ENCODE peak calls at places on chromosomes 16 and 17, in nine cellular contexts. N is brain microvascular endothelial cell; E is IMR-90; K is K562; I is right atrium auricular region; H is uterus; P is PC-3; O is CD4-positive, alpha-beta T cell; Y is AG04450. T is an unnamed sample. For H3K27me3, the result is how much of the 10 kb centered on the place peaks cover.

GRCh38 chr17:73952498-73953205 is 250.8 kb upstream of the RPL38 start:
- DNase-seq in I (no peak), N (no peak), E (no peak), P (no peak), Y (no peak), K (peak), O (no peak), H (no peak), T (peak)

GRCh38 chr17:77235370-77236080 is 94.8 kb downstream of the SEC14L1 start:
- DNase-seq in N (peak), I (peak), O (no peak), H (no peak), P (no peak), Y (peak), K (no peak), E (peak), T (no peak)

GRCh38 chr17:36778458-36778857 is 158.8 kb upstream of the LHX1 start:
- DNase-seq in E (no peak), H (no peak), I (no peak), K (no peak), N (no peak), O (no peak), P (no peak), Y (no peak), T (no peak)

GRCh38 chr16:1273816-1274215 is 17.9 kb downstream of the TPSD1 start:
- DNase-seq in K (no peak), P (no peak), O (no peak), N (no peak), H (no peak), E (no peak), I (no peak), Y (no peak), T (no peak)

GRCh38 chr17:7706631-7707354 is 1.8 kb downstream of the EFNB3 start:
- DNase-seq in O (no peak), H (no peak), N (no peak), E (no peak), Y (no peak), K (no peak), I (no peak), P (no peak), T (no peak)

GRCh38 chr16:85353839-85354622 is 241.8 kb upstream of the CIBAR2 start:
- DNase-seq in I (no peak), K (no peak), P (peak), N (no peak), H (no peak), Y (no peak), E (no peak), O (no peak), T (no peak)

GRCh38 chr17:65171753-65172152 is 34.6 kb downstream of the RGS9 start:
- DNase-seq in P (no peak), N (no peak), K (peak), O (no peak), I (no peak), E (no peak), Y (no peak), H (no peak), T (no peak)

GRCh38 chr16:8489580-8489979 is 100.7 kb downstream of the TMEM114 start:
- DNase-seq in K (no peak), N (no peak), H (no peak), I (no peak), P (no peak), O (no peak), Y (no peak), E (no peak), T (no peak)

GRCh38 chr17:48181653-48182052 is 74.1 kb downstream of the SNX11 start:
- DNase-seq in O (no peak), H (no peak), Y (no peak), N (peak), K (peak), P (peak), E (peak), I (no peak), T (no peak)

GRCh38 chr17:59221159-59221847 is 992 bp downstream of the GDPD1 start:
- DNase-seq in H (no peak), I (no peak), N (no peak), E (no peak), O (no peak), K (no peak), P (no peak), Y (no peak), T (peak)

GRCh38 chr17:46191332-46192210 is 1.7 kb downstream of the KANSL1 start:
- DNase-seq in E (no peak), N (no peak), O (no peak), P (peak), H (no peak), K (peak), I (no peak), Y (no peak), T (peak)

GRCh38 chr17:63477471-63478440 is 895 bp downstream of the ACE start:
- DNase-seq in H (no peak), O (no peak), I (no peak), P (peak), Y (no peak), E (no peak), K (no peak), N (no peak), T (no peak)

GRCh38 chr17:48100591-48101011 is 677 bp downstream of the CBX1 start:
- DNase-seq in I (no peak), N (peak), E (peak), P (peak), O (no peak), K (peak), Y (peak), H (peak), T (no peak)

GRCh38 chr17:59505610-59506276 is 59.7 kb upstream of the DHX40 start:
- DNase-seq in Y (no peak), K (no peak), E (peak), P (peak), O (no peak), I (no peak), N (no peak), H (no peak), T (no peak)

GRCh38 chr16:6558133-6558532 is 774.5 kb upstream of the RBFOX1 start:
- DNase-seq in N (no peak), O (no peak), I (no peak), E (no peak), K (no peak), P (no peak), Y (no peak), H (no peak), T (no peak)

GRCh38 chr16:6643083-6643686 is 689.5 kb upstream of the RBFOX1 start:
- DNase-seq in K (peak), Y (peak), I (peak), N (peak), O (peak), P (peak), H (no peak), E (peak), T (no peak)

GRCh38 chr17:71084219-71084618 is 914.9 kb downstream of the KCNJ2 start:
- DNase-seq in O (no peak), H (no peak), N (peak), K (peak), E (peak), Y (no peak), I (no peak), P (peak), T (no peak)

DNA sequence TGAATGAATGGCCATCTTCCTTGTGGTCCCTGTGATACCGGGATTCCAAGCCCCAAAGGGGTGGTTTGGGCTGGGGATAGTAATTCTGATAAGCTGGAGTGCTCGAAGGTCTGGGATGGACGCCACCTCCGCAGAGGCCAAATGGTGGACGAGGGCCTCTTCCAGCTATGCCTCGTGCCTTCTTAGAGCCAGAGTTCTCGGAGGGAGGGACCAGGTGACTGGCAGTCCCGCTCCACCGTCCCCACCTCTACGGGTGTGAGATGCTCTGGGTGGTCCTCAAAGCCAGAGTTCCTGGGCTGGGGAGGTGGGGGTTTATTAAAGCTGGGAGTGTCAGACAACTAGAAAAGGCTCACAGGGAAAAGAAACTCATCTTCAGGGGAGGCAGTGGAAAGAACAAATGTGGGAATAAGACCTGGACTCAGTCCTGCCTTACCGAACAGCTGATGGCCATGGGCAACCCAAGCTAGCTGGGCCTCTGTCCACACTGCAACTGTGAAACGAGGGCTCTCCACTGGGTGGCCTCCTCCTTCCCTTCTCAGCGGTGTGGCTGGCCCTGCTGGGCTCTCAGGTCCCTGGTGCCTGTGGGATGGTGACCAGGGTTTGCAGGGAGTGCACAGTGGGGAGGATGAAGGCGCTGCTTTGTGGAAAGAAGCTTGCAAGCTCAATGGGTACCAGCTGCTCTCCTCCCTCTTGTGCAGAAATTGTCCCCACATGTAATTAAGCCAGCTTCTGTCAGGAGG is 75.2 kb downstream of the N4BP1 start:
- DNase-seq in N (no peak), H (no peak), I (no peak), K (no peak), O (no peak), P (no peak), E (no peak), Y (no peak), T (no peak)
- TF ChIP-seq CTCF in N (peak), H (no peak), I (no peak), K (peak), O (no peak), P (no peak), E (no peak), Y (no peak), T (no peak)

DNA sequence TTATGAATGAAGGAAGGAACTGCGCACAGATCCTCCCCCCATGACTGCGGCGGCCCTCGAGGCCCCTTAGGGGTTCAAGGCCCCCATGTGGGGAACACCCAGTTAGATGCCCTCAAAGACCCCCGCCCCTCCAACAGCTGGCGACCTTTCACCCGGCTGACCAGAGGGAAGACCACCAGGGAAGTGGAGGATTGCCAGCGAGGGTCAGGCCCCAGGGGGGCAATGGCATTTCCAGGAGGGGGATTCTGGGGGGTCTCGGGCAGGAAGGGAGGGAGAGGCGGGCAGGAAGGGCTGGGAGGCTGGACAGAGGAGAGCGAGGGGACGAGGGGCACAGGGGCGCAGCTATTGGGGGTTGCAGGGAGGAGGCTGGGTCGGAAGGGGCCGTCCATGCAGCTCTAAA is 139.6 kb downstream of the C16orf95 start:
- DNase-seq in Y (no peak), H (no peak), E (no peak), K (no peak), P (no peak), I (no peak), N (no peak), O (no peak), T (no peak)
- H3K27me3 ChIP-seq in Y (under half), H (under half), E (under half), K (under half), P (under half), I (under half), N (under half), O (under half), T (under half)

GRCh38 chr17:72587156-72587555 is 466.3 kb downstream of the SOX9 start:
- DNase-seq in K (no peak), N (peak), H (no peak), P (peak), E (no peak), Y (no peak), O (no peak), I (no peak), T (no peak)

GRCh38 chr17:72587773-72588511 is 467.1 kb downstream of the SOX9 start:
- DNase-seq in Y (no peak), K (no peak), N (peak), E (peak), P (peak), H (no peak), O (no peak), I (no peak), T (no peak)

GRCh38 chr17:72588961-72589360 is 468.1 kb downstream of the SOX9 start:
- DNase-seq in H (no peak), N (peak), P (peak), E (peak), Y (no peak), K (no peak), I (no peak), O (no peak), T (no peak)

GRCh38 chr17:72590382-72590781 is 469.6 kb downstream of the SOX9 start:
- DNase-seq in P (peak), N (peak), H (no peak), O (no peak), K (no peak), E (peak), I (no peak), Y (no peak), T (no peak)

DNA sequence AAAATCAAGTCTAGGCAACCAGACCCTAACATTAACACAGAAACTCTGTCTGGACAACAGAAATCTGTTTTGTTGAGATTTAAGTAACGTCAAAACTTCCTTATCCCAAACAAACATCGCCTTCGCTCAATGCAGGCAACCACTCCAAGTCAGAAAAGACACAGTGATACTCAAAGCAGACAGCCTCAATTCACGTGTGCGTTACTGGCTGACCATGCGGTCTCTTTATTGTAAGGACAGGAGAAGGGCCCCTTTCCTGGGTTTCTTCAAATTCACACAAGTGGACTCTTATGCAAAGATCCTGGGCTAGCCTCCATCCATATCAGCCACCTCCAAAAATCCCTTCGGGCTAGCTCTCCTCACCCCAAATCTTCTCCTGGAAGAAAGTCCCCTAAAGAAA is 467.7 kb downstream of the SOX9 start:
- DNase-seq in Y (no peak), K (no peak), P (no peak), O (no peak), I (no peak), E (no peak), H (no peak), N (no peak), T (no peak)
- H3K27ac ChIP-seq in Y (peak), K (no peak), P (peak), O (no peak), I (no peak), E (peak), H (no peak), N (peak), T (peak)

GRCh38 chr17:75077490-75078096 is 10.2 kb upstream of the SLC16A5 start:
- DNase-seq in Y (no peak), H (peak), P (no peak), K (no peak), N (no peak), I (peak), O (peak), E (no peak), T (peak)
- TF ChIP-seq CTCF in Y (peak), H (no peak), P (peak), K (no peak), N (no peak), I (peak), O (no peak), E (no peak), T (peak)